ENCODE peak calls at places on chromosomes 4 and X, in five cellular contexts. H, W, D, U and Y are unnamed samples.

GRCh38 chrX:10725071-10725470 is 104.7 kb upstream of the MID1 start:
- DNase-seq in H (no peak), U (no peak), D (no peak), W (peak; percentile 31), Y (no peak)

GRCh38 chrX:43882294-43882681 is at the start of gene MAOB:
- DNase-seq in W (peak; percentile 13), H (no peak), U (peak; percentile 48), D (no peak), Y (peak; percentile 72)

GRCh38 chr4:40187386-40187913 is 9.4 kb upstream of the RHOH start:
- DNase-seq in U (no peak), D (no peak), H (no peak), W (no peak), Y (no peak)

GRCh38 chr4:2936773-2937145 is 26.4 kb downstream of the NOP14 start:
- DNase-seq in H (no peak), D (no peak), U (no peak), W (peak; percentile 59), Y (peak; percentile 58)

GRCh38 chr4:85779165-85779564 is 304.2 kb downstream of the ARHGAP24 start:
- DNase-seq in W (no peak), D (no peak), H (no peak), U (peak; percentile 18), Y (no peak)

GRCh38 chrX:9786839-9787635 is 808 bp downstream of the SHROOM2 start:
- DNase-seq in U (no peak), H (no peak), W (no peak), D (no peak), Y (no peak)

GRCh38 chrX:110280954-110281353 is 36.9 kb downstream of the AMMECR1 start:
- DNase-seq in D (no peak), W (no peak), H (no peak), U (no peak), Y (no peak)

GRCh38 chr4:182880387-182881356 is 36.5 kb downstream of the DCTD start:
- DNase-seq in H (no peak), W (no peak), D (no peak), U (peak; percentile 49), Y (peak; percentile 85)

GRCh38 chr4:168881754-168882153 is 128.3 kb downstream of the CBR4 start:
- DNase-seq in D (no peak), U (no peak), W (no peak), H (no peak), Y (no peak)

GRCh38 chr4:185889566-185889965 is 77.6 kb upstream of the SORBS2 start:
- DNase-seq in U (no peak), W (no peak), D (no peak), H (no peak), Y (no peak)

GRCh38 chrX:48700951-48701653 is 4.6 kb downstream of the SUV39H1 start:
- DNase-seq in U (no peak), D (no peak), H (no peak), W (no peak), Y (no peak)

GRCh38 chrX:41903544-41903943 is 19.8 kb downstream of the CASK start:
- DNase-seq in H (no peak), U (no peak), W (no peak), D (no peak), Y (no peak)

GRCh38 chr4:101291198-101291597 is 56.1 kb downstream of the PPP3CA start:
- DNase-seq in H (no peak), U (no peak), W (no peak), D (no peak), Y (no peak)

GRCh38 chrX:107626916-107627315 is 1.4 kb upstream of the PRPS1 start:
- DNase-seq in H (no peak), U (no peak), D (no peak), W (no peak), Y (no peak)

GRCh38 chr4:88497859-88498409 is 25.6 kb downstream of the PYURF start:
- DNase-seq in U (no peak), D (no peak), H (no peak), W (no peak), Y (no peak)

GRCh38 chrX:53313746-53314105 is 32.3 kb upstream of the IQSEC2 start:
- DNase-seq in H (no peak), U (no peak), W (no peak), D (no peak), Y (no peak)

GRCh38 chr4:18508801-18509200 is 487.2 kb upstream of the LCORL start:
- DNase-seq in W (no peak), H (no peak), D (no peak), U (no peak), Y (no peak)

GRCh38 chr4:74218201-74218600 is 60.3 kb downstream of the MTHFD2L start:
- DNase-seq in W (no peak), H (no peak), D (no peak), U (no peak), Y (no peak)

GRCh38 chrX:154603438-154604430 is 15.3 kb downstream of the CTAG1B start:
- DNase-seq in H (no peak), U (peak; percentile 31), D (no peak), W (peak; percentile 2), Y (no peak)

GRCh38 chrX:154396948-154397887 is 959 bp upstream of the RPL10 start:
- DNase-seq in U (peak; percentile 68), W (peak; percentile 54), D (no peak), H (peak; percentile 72), Y (peak; percentile 90)

GRCh38 chr4:141636771-141637460 is 533 bp downstream of the IL15 start:
- DNase-seq in W (peak; percentile 57), U (peak; percentile 80), H (peak; percentile 47), D (no peak), Y (peak; percentile 67)

GRCh38 chrX:16658284-16658683 is 8.3 kb downstream of the S100G start:
- DNase-seq in D (no peak), U (peak; percentile 24), W (no peak), H (no peak), Y (no peak)

GRCh38 chr4:119209077-119209476 is 3.4 kb upstream of the USP53 start:
- DNase-seq in U (peak; percentile 70), D (no peak), W (peak; percentile 24), H (no peak), Y (no peak)

GRCh38 chr4:78058591-78059523 is 1.7 kb downstream of the FRAS1 start:
- DNase-seq in H (no peak), W (peak; percentile 20), U (peak; percentile 39), D (no peak), Y (peak; percentile 77)

GRCh38 chrX:22360129-22360528 is 87.4 kb downstream of the CBLL2 start:
- DNase-seq in H (no peak), W (no peak), U (no peak), D (no peak), Y (peak; percentile 64)

GRCh38 chr4:121551271-121551670 is 145.5 kb downstream of the ANXA5 start:
- DNase-seq in H (no peak), W (no peak), U (no peak), D (no peak), Y (no peak)

GRCh38 chr4:131044368-131044767 is 1948.4 kb downstream of the C4orf33 start:
- DNase-seq in H (no peak), D (no peak), U (no peak), W (no peak), Y (no peak)

GRCh38 chr4:114980932-114981693 is 132.3 kb downstream of the NDST4 start:
- DNase-seq in H (no peak), W (no peak), U (no peak), D (no peak), Y (no peak)